ENCODE peak calls at places on chromosomes 4 and X, in nine cellular contexts. R is ovary; O is neural progenitor cell; N is stimulated activated CD4-positive, alpha-beta T cell treated with anti-CD3 and anti-CD28 coated beads, Interleukin-2, amount 100 ng/mL, for 24 hours; Y is OCI-LY7; U is breast epithelium; D is Peyer's patch; K is T-helper 2 cell; M is Caki2. L is an unnamed sample.

GRCh38 chrX:121581885-121582284 is 534.5 kb downstream of the GLUD2 start:
- DNase-seq in R (no peak), O (peak), N (no peak), Y (no peak), U (no peak), D (no peak), K (no peak), M (no peak), L (no peak)

GRCh38 chr4:172547724-172548123 is 620.9 kb upstream of the GALNT7 start:
- DNase-seq in R (no peak), O (no peak), N (no peak), Y (peak), U (no peak), D (no peak), K (no peak), M (no peak), L (no peak)

GRCh38 chr4:87092389-87093141 is 127.9 kb downstream of the KLHL8 start:
- DNase-seq in R (peak), O (no peak), N (no peak), Y (peak), U (peak), D (peak), K (no peak), M (peak), L (peak)

GRCh38 chrX:131812847-131813825 is 210.0 kb upstream of the STK26 start:
- DNase-seq in R (peak), O (no peak), N (peak), Y (no peak), U (peak), D (peak), K (peak), M (no peak), L (no peak)

GRCh38 chr4:79516114-79516513 is 108.1 kb upstream of the GK2 start:
- DNase-seq in R (no peak), O (no peak), N (no peak), Y (no peak), U (no peak), D (no peak), K (no peak), M (no peak), L (no peak)

GRCh38 chr4:10003666-10004065 is 17.6 kb downstream of the SLC2A9 start:
- DNase-seq in R (no peak), O (no peak), N (no peak), Y (no peak), U (no peak), D (no peak), K (peak), M (no peak), L (no peak)

GRCh38 chrX:103629295-103630170 is 758 bp downstream of the TCEAL1 start:
- DNase-seq in R (peak), O (peak), N (peak), Y (peak), U (peak), D (peak), K (peak), M (peak), L (peak)

GRCh38 chr4:113810906-113811305 is 49.4 kb upstream of the CAMK2D start:
- DNase-seq in R (no peak), O (no peak), N (no peak), Y (no peak), U (no peak), D (no peak), K (no peak), M (no peak), L (no peak)

GRCh38 chr4:58247792-58248191 is 1137.6 kb upstream of the IGFBP7 start:
- DNase-seq in R (no peak), O (peak), N (no peak), Y (peak), U (no peak), D (no peak), K (no peak), M (no peak), L (peak)

GRCh38 chr4:8120518-8120917 is 38.1 kb downstream of the ABLIM2 start:
- DNase-seq in R (no peak), O (no peak), N (no peak), Y (no peak), U (no peak), D (no peak), K (no peak), M (no peak), L (no peak)

GRCh38 chr4:71261633-71262121 is 77.1 kb upstream of the SLC4A4 start:
- DNase-seq in R (no peak), O (no peak), N (no peak), Y (no peak), U (no peak), D (no peak), K (peak), M (no peak), L (peak)

GRCh38 chr4:153916273-153916755 is 127.4 kb upstream of the SFRP2 start:
- DNase-seq in R (no peak), O (no peak), N (peak), Y (no peak), U (no peak), D (no peak), K (peak), M (no peak), L (peak)

GRCh38 chr4:15042529-15043167 is 40.4 kb downstream of the CPEB2 start:
- DNase-seq in R (no peak), O (no peak), N (no peak), Y (no peak), U (no peak), D (no peak), K (no peak), M (peak), L (peak)

GRCh38 chr4:40840985-40841571 is 91.3 kb downstream of the NSUN7 start:
- DNase-seq in R (peak), O (peak), N (peak), Y (peak), U (peak), D (peak), K (peak), M (peak), L (peak)

GRCh38 chrX:94961730-94962129 is 1287.7 kb downstream of the FAM133A start:
- DNase-seq in R (no peak), O (no peak), N (no peak), Y (no peak), U (no peak), D (no peak), K (no peak), M (peak), L (no peak)

GRCh38 chrX:107716816-107717700 is 58.5 kb downstream of the TSC22D3 start:
- DNase-seq in R (peak), O (peak), N (peak), Y (peak), U (peak), D (peak), K (peak), M (peak), L (peak)

GRCh38 chr4:5143306-5143861 is 92.1 kb downstream of the STK32B start:
- DNase-seq in R (no peak), O (no peak), N (no peak), Y (no peak), U (no peak), D (no peak), K (no peak), M (no peak), L (no peak)

GRCh38 chrX:137428251-137428661 is 137.7 kb upstream of the ZIC3 start:
- DNase-seq in R (no peak), O (peak), N (no peak), Y (no peak), U (no peak), D (no peak), K (no peak), M (no peak), L (no peak)

GRCh38 chrX:107135076-107135964 is 16.7 kb upstream of the RBM41 start:
- DNase-seq in R (no peak), O (no peak), N (peak), Y (no peak), U (no peak), D (no peak), K (peak), M (peak), L (peak)

GRCh38 chr4:14924945-14925344 is 77.3 kb upstream of the CPEB2 start:
- DNase-seq in R (no peak), O (no peak), N (no peak), Y (no peak), U (no peak), D (no peak), K (no peak), M (no peak), L (no peak)

GRCh38 chr4:87192155-87192919 is 28.1 kb downstream of the KLHL8 start:
- DNase-seq in R (no peak), O (no peak), N (no peak), Y (no peak), U (no peak), D (no peak), K (peak), M (no peak), L (no peak)

GRCh38 chr4:186831574-186831973 is 107.9 kb upstream of the FAT1 start:
- DNase-seq in R (no peak), O (no peak), N (no peak), Y (no peak), U (no peak), D (no peak), K (no peak), M (no peak), L (peak)

GRCh38 chr4:175386776-175387507 is 425.1 kb downstream of the GPM6A start:
- DNase-seq in R (no peak), O (peak), N (no peak), Y (peak), U (no peak), D (peak), K (no peak), M (no peak), L (no peak)

GRCh38 chr4:170229021-170229420 is 139.3 kb upstream of the AADAT start:
- DNase-seq in R (no peak), O (peak), N (no peak), Y (no peak), U (no peak), D (no peak), K (no peak), M (no peak), L (no peak)

GRCh38 chr4:112170451-112170993 is 25.3 kb downstream of the FAM241A start:
- DNase-seq in R (no peak), O (no peak), N (no peak), Y (peak), U (no peak), D (no peak), K (peak), M (peak), L (peak)

GRCh38 chrX:49209434-49210251 is 9.7 kb upstream of the SYP start:
- DNase-seq in R (no peak), O (no peak), N (no peak), Y (no peak), U (no peak), D (no peak), K (no peak), M (no peak), L (peak)

GRCh38 chr4:7428261-7429068 is 6.3 kb downstream of the PSAPL1 start:
- DNase-seq in R (no peak), O (peak), N (no peak), Y (no peak), U (no peak), D (no peak), K (no peak), M (no peak), L (no peak)

GRCh38 chrX:38636949-38637819 is 75.8 kb downstream of the TSPAN7 start:
- DNase-seq in R (peak), O (no peak), N (no peak), Y (no peak), U (no peak), D (no peak), K (no peak), M (no peak), L (no peak)

GRCh38 chr4:103306870-103307345 is 108.8 kb upstream of the CENPE start:
- DNase-seq in R (no peak), O (peak), N (no peak), Y (no peak), U (no peak), D (no peak), K (no peak), M (no peak), L (no peak)

GRCh38 chr4:100948911-100949310 is 398.4 kb downstream of the PPP3CA start:
- DNase-seq in R (no peak), O (no peak), N (no peak), Y (no peak), U (no peak), D (no peak), K (no peak), M (no peak), L (no peak)

GRCh38 chr4:24794111-24794860 is 1.1 kb upstream of the SOD3 start:
- DNase-seq in R (peak), O (no peak), N (no peak), Y (no peak), U (no peak), D (no peak), K (no peak), M (peak), L (no peak)

GRCh38 chr4:168057412-168057811 is 34.9 kb upstream of the ANXA10 start:
- DNase-seq in R (no peak), O (no peak), N (no peak), Y (no peak), U (no peak), D (no peak), K (peak), M (no peak), L (no peak)

GRCh38 chr4:173448919-173449641 is 50.2 kb upstream of the SCRG1 start:
- DNase-seq in R (no peak), O (no peak), N (no peak), Y (no peak), U (no peak), D (no peak), K (no peak), M (no peak), L (no peak)

GRCh38 chrX:119887721-119888425 is 7.8 kb upstream of the AKAP14 start:
- DNase-seq in R (peak), O (peak), N (peak), Y (peak), U (no peak), D (peak), K (peak), M (peak), L (peak)

GRCh38 chrX:17597836-17598434 is 139.4 kb upstream of the SCML1 start:
- DNase-seq in R (peak), O (no peak), N (no peak), Y (no peak), U (peak), D (peak), K (no peak), M (no peak), L (no peak)

GRCh38 chrX:55007633-55008032 is 7.5 kb downstream of the APEX2 start:
- DNase-seq in R (peak), O (no peak), N (no peak), Y (no peak), U (no peak), D (no peak), K (no peak), M (peak), L (peak)

L was measured in HT1080.